ENCODE peak calls at places on chromosomes 2 and 18, in five cellular contexts. O, D, E, Z and B are unnamed samples. For H3K4me1, the result is how much of the 10 kb centered on the place peaks cover.

GRCh38 chr18:62018034-62018760 is 125.4 kb upstream of the RNF152 start:
- DNase-seq in O (peak), D (no peak), E (no peak), Z (peak), B (peak)

GRCh38 chr2:207394812-207395534 is 134.8 kb upstream of the CREB1 start:
- DNase-seq in O (no peak), D (no peak), E (no peak), Z (no peak), B (no peak)

GRCh38 chr2:236706288-236706687 is 136.7 kb downstream of the ACKR3 start:
- DNase-seq in O (no peak), D (no peak), E (no peak), Z (no peak), B (no peak)

GRCh38 chr18:34117319-34117718 is 107.4 kb downstream of the NOL4 start:
- DNase-seq in O (no peak), D (no peak), E (no peak), Z (no peak), B (no peak)

GRCh38 chr2:37156857-37157714 is at the start of gene EIF2AK2:
- DNase-seq in O (peak), D (peak), E (peak), Z (peak), B (peak)

GRCh38 chr2:3597567-3597966 is 2.7 kb downstream of the COLEC11 start:
- DNase-seq in O (no peak), D (no peak), E (no peak), Z (no peak), B (peak)

GRCh38 chr2:59383473-59383872 is 1142.3 kb upstream of the FANCL start:
- DNase-seq in O (no peak), D (no peak), E (no peak), Z (no peak), B (no peak)

GRCh38 chr2:98669675-98670074 is 61.3 kb downstream of the MGAT4A start:
- DNase-seq in O (no peak), D (no peak), E (no peak), Z (no peak), B (no peak)

GRCh38 chr18:67132919-67133318 is 383.6 kb downstream of the DSEL start:
- DNase-seq in O (no peak), D (no peak), E (no peak), Z (no peak), B (no peak)

GRCh38 chr2:167342769-167343168 is 454.5 kb downstream of the XIRP2 start:
- DNase-seq in O (no peak), D (no peak), E (no peak), Z (no peak), B (no peak)

GRCh38 chr18:50870138-50870845 is 8.6 kb upstream of the ME2 start:
- DNase-seq in O (no peak), D (peak), E (no peak), Z (no peak), B (no peak)

GRCh38 chr2:219460424-219460926 is 25.8 kb downstream of the SPEG start:
- DNase-seq in O (peak), D (no peak), E (no peak), Z (peak), B (no peak)

GRCh38 chr18:2139676-2140075 is 431.6 kb downstream of the METTL4 start:
- DNase-seq in O (no peak), D (no peak), E (no peak), Z (no peak), B (no peak)

GRCh38 chr2:47520302-47520630 is 117.3 kb downstream of the MSH2 start:
- DNase-seq in O (no peak), D (no peak), E (no peak), Z (no peak), B (no peak)

GRCh38 chr2:25082002-25082622 is 40.2 kb downstream of the EFR3B start:
- DNase-seq in O (no peak), D (peak), E (no peak), Z (no peak), B (no peak)

GRCh38 chr18:25648724-25649260 is 296.8 kb upstream of the ZNF521 start:
- DNase-seq in O (no peak), D (no peak), E (no peak), Z (no peak), B (no peak)

GRCh38 chr2:96409543-96410184 is 74.1 kb downstream of the NCAPH start:
- DNase-seq in O (no peak), D (no peak), E (no peak), Z (peak), B (no peak)

GRCh38 chr2:225806105-225806504 is 406.6 kb downstream of the NYAP2 start:
- DNase-seq in O (no peak), D (no peak), E (no peak), Z (no peak), B (no peak)

GRCh38 chr2:54673501-54673998 is 49.9 kb upstream of the EML6 start:
- DNase-seq in O (peak), D (peak), E (no peak), Z (peak), B (peak)

GRCh38 chr2:206657087-206657486 is 14.8 kb downstream of the FAM237A start:
- DNase-seq in O (no peak), D (no peak), E (no peak), Z (no peak), B (no peak)

GRCh38 chr2:61700465-61700864 is 153.4 kb downstream of the FAM161A start:
- DNase-seq in O (no peak), D (no peak), E (no peak), Z (no peak), B (no peak)

GRCh38 chr2:202679980-202680379 is 45.2 kb downstream of the FAM117B start:
- DNase-seq in O (no peak), D (no peak), E (no peak), Z (no peak), B (no peak)

GRCh38 chr2:64976276-64976675 is 12.9 kb upstream of the SLC1A4 start:
- DNase-seq in O (no peak), D (no peak), E (no peak), Z (no peak), B (no peak)

GRCh38 chr2:44652701-44653100 is 288.8 kb upstream of the SIX3 start:
- DNase-seq in O (no peak), D (no peak), E (no peak), Z (no peak), B (no peak)

GRCh38 chr2:232994446-232994845 is 18.6 kb downstream of the NGEF start:
- DNase-seq in O (no peak), D (no peak), E (no peak), Z (no peak), B (peak)

GRCh38 chr2:236344446-236344845 is 80.2 kb upstream of the ASB18 start:
- DNase-seq in O (no peak), D (no peak), E (no peak), Z (no peak), B (no peak)

GRCh38 chr18:80179857-80180558 is 67.3 kb downstream of the PARD6G start:
- DNase-seq in O (no peak), D (no peak), E (no peak), Z (no peak), B (no peak)

GRCh38 chr2:8647462-8647857 is 34.4 kb upstream of the ID2 start:
- DNase-seq in O (no peak), D (peak), E (no peak), Z (no peak), B (no peak)

GRCh38 chr2:235834781-235835180 is 333.4 kb downstream of the GBX2 start:
- DNase-seq in O (peak), D (no peak), E (no peak), Z (no peak), B (no peak)

GRCh38 chr2:69616755-69617154 is 26.8 kb downstream of the AAK1 start:
- DNase-seq in O (no peak), D (no peak), E (no peak), Z (no peak), B (no peak)

GRCh38 chr18:34322365-34323289 is 97.9 kb upstream of the NOL4 start:
- DNase-seq in O (no peak), D (peak), E (no peak), Z (peak), B (no peak)

GRCh38 chr2:146312899-146313298 is 1531.9 kb upstream of the ACVR2A start:
- DNase-seq in O (no peak), D (no peak), E (no peak), Z (no peak), B (no peak)
- TF ChIP-seq CTCF in O (no peak), D (peak), E (no peak), Z (peak), B (no peak)

DNA sequence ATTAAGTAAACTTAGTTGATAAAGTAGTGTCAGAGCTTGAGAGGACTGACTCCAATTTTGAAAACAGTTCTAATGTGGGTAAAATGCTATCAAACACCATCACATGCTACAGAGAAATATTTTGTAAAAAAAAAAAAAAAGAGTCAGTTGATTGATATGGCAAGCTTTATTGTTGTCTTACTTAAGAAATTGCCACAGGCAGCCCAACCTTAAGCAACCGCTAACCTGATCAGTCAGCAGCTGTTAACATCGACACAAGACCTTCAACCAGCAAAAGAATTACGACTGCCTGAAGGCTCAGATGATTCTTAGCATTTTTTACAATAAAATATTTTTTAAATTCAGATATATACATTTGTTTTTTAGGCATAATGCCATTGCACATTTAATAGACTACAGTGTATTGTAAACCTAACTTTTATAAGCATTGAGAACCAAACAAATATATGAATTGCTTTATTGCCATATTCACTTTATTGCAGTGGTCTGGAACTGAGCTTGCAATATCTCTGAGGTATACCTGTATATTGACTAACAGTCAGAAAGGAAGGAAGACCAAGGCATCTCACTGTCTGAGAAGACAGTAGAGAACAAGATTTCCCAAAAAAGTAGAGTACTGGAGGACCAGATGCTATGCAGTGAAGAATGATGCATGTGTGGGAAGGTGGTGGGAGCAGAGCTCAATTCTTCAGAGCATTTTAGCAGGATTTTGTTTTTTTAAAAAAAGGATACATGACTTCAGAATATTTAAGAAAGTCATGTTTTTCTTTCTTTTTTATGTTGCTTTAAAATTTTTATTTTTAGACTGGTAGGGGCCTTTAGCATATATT is 973.8 kb upstream of the GYPC start:
- DNase-seq in O (no peak), D (no peak), E (no peak), Z (no peak), B (no peak)
- H3K4me1 ChIP-seq in O (under half), D (under half), E (under half), Z (under half), B (under half)

GRCh38 chr2:56576001-56576400 is 392.2 kb downstream of the CCDC85A start:
- DNase-seq in O (no peak), D (no peak), E (no peak), Z (no peak), B (no peak)

GRCh38 chr2:56565143-56565542 is 381.4 kb downstream of the CCDC85A start:
- DNase-seq in O (no peak), D (no peak), E (no peak), Z (no peak), B (no peak)

DNA sequence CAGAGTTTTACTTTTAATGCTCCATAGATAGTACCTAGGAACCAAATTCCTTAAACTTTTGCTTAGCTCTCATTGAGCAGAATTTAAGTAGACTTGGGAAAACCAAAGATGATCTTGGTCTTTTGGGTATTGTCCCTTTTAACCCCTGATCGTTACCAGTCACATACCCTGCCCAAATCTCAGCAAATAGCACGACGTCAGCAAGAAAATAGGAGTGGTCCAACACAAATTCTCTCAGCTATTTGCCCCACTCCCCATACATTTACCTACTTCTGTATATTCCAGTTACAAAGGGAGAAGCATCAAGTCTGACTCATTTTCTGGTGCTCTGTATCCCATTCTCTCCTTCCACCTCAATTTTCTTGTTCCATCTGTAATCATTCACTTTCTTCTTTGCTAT is 387.3 kb downstream of the CCDC85A start:
- DNase-seq in O (no peak), D (no peak), E (no peak), Z (no peak), B (no peak)
- H3K27ac ChIP-seq in O (no peak), D (no peak), E (no peak), Z (no peak), B (no peak)

DNA sequence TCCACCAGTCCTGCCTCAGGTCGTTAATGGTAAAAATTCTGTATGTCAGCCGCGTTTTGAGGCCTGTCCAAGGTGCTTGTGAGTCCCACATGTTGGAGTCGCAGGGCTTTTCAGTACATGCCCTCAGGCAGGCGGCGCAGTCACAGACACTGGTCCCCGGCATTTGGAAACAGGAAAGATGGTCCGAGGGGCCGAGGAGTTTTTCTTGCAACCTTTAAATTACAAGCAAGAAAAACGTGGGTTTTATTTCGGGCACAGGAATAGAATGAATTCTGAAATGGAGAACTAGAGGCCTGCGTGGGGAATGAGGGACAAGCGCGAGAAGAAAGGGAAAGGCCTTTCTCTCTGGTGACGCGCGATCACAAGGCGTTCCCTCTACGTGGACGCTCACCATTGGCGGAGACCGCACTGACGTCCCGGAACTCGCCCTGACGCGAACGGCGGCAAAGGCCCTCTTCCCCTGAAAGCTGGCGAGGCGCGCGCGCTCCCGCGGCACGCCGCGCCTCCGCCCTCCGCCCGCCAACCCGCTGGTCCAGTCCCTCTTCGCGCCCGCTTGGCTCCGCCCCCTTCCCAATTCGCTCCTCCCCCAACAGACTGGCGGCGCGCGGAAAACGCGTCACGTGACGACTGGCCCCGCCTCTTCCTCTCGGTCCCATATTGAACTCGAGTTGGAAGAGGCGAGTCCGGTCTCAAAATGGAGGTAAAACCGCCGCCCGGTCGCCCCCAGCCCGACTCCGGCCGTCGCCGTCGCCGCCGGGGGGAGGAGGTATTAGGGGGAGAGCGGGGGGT is at the start of gene HNRNPA3:
- DNase-seq in O (peak), D (peak), E (peak), Z (peak), B (peak)
- TF ChIP-seq CTCF in O (no peak), D (peak), E (no peak), Z (peak), B (peak)

GRCh38 chr2:72147303-72147970 is at the start of gene CYP26B1:
- DNase-seq in O (peak), D (peak), E (no peak), Z (peak), B (peak)

GRCh38 chr2:72146357-72147302 is 1.0 kb downstream of the CYP26B1 start:
- DNase-seq in O (peak), D (peak), E (no peak), Z (peak), B (peak)

GRCh38 chr2:72144412-72144745 is 3.3 kb downstream of the CYP26B1 start:
- DNase-seq in O (peak), D (no peak), E (no peak), Z (peak), B (peak)

GRCh38 chr2:72144746-72145657 is 2.7 kb downstream of the CYP26B1 start:
- DNase-seq in O (peak), D (peak), E (no peak), Z (peak), B (peak)

GRCh38 chr2:72145658-72146329 is 1.9 kb downstream of the CYP26B1 start:
- DNase-seq in O (peak), D (peak), E (no peak), Z (peak), B (peak)
- H3K4me1 ChIP-seq in O (half or more), D (half or more), E (half or more), Z (half or more), B (under half)